ENCODE peak calls at places on chromosomes 12 and 14, in six cellular contexts. Z, U, M, J, H and L are unnamed samples.

GRCh38 chr14:35911097-35911496 is 85.0 kb downstream of the BRMS1L start:
- DNase-seq in J (no peak), U (no peak), H (no peak), Z (no peak), M (no peak), L (no peak)

GRCh38 chr12:873954-874353 is 75.5 kb downstream of the RAD52 start:
- DNase-seq in Z (no peak), M (no peak), H (no peak), J (no peak), U (no peak), L (no peak)

GRCh38 chr12:128510527-128510926 is 243.6 kb downstream of the TMEM132C start:
- DNase-seq in Z (no peak), J (no peak), H (no peak), U (no peak), M (no peak), L (no peak)

GRCh38 chr14:50432131-50432530 is 35.5 kb upstream of the CDKL1 start:
- DNase-seq in Z (no peak), U (no peak), M (no peak), J (no peak), H (no peak), L (no peak)

GRCh38 chr14:65604535-65604934 is 192.0 kb downstream of the FUT8 start:
- DNase-seq in H (no peak), M (no peak), Z (no peak), J (no peak), U (no peak), L (no peak)

GRCh38 chr14:75238728-75239455 is 39.7 kb upstream of the FOS start:
- DNase-seq in U (no peak), M (no peak), Z (no peak), H (no peak), J (no peak), L (no peak)

GRCh38 chr12:115660211-115660805 is 617.2 kb downstream of the MED13L start:
- DNase-seq in J (no peak), H (no peak), M (no peak), U (no peak), Z (no peak), L (no peak)

GRCh38 chr12:99260597-99260996 is 387.0 kb upstream of the GARIN6 start:
- DNase-seq in H (no peak), Z (no peak), M (no peak), J (no peak), U (no peak), L (no peak)

GRCh38 chr12:29350080-29350479 is 30.9 kb downstream of the ERGIC2 start:
- DNase-seq in Z (no peak), U (no peak), J (no peak), M (no peak), H (no peak), L (no peak)

GRCh38 chr12:49707127-49707811 is at the start of gene FMNL3:
- DNase-seq in U (no peak), Z (peak; percentile 99), H (peak; percentile 99), J (peak; percentile 96), M (peak; percentile 93), L (peak; percentile 100)

GRCh38 chr14:104885031-104885972 is 20.2 kb downstream of the CEP170B start:
- DNase-seq in Z (no peak), J (no peak), H (no peak), U (no peak), M (no peak), L (no peak)

GRCh38 chr12:34363050-34363673 is 340.9 kb downstream of the ALG10 start:
- DNase-seq in J (no peak), Z (no peak), H (no peak), M (no peak), U (no peak), L (no peak)

GRCh38 chr12:1517007-1517406 is 77.4 kb downstream of the FBXL14 start:
- DNase-seq in H (no peak), U (no peak), Z (peak; percentile 67), J (no peak), M (no peak), L (peak; percentile 60)

GRCh38 chr14:71143391-71144290 is 236.4 kb downstream of the PCNX1 start:
- DNase-seq in U (no peak), H (no peak), Z (no peak), M (no peak), J (peak; percentile 56), L (no peak)

GRCh38 chr14:103867523-103867953 is 20.2 kb upstream of the PPP1R13B start:
- DNase-seq in J (no peak), H (no peak), Z (no peak), U (no peak), M (no peak), L (no peak)

GRCh38 chr14:23660290-23661226 is 24.4 kb downstream of the DHRS2 start:
- DNase-seq in H (peak; percentile 71), M (no peak), U (peak; percentile 89), J (no peak), Z (no peak), L (no peak)

GRCh38 chr12:50598321-50598862 is 93.6 kb downstream of the DIP2B start:
- DNase-seq in Z (no peak), H (no peak), J (no peak), M (no peak), U (no peak), L (no peak)

GRCh38 chr12:11969437-11970154 is 101.1 kb upstream of the BCL2L14 start:
- DNase-seq in H (peak; percentile 89), Z (no peak), U (no peak), M (no peak), J (no peak), L (no peak)

GRCh38 chr12:22978962-22979361 is 354.0 kb downstream of the ETNK1 start:
- DNase-seq in J (no peak), H (no peak), M (no peak), U (no peak), Z (no peak), L (no peak)

GRCh38 chr14:65359503-65359902 is 53.0 kb upstream of the FUT8 start:
- DNase-seq in M (no peak), Z (no peak), H (no peak), J (no peak), U (no peak), L (no peak)

GRCh38 chr12:131057722-131058515 is 104.2 kb downstream of the ADGRD1 start:
- DNase-seq in M (no peak), H (no peak), Z (no peak), J (no peak), U (no peak), L (no peak)

GRCh38 chr12:27096420-27096819 is 14.0 kb upstream of the C12orf71 start:
- DNase-seq in J (no peak), Z (no peak), M (no peak), H (no peak), U (no peak), L (no peak)

GRCh38 chr12:40099423-40099853 is 6.4 kb downstream of the SLC2A13 start:
- DNase-seq in H (no peak), M (no peak), J (no peak), Z (no peak), U (no peak), L (no peak)

GRCh38 chr12:55681142-55682077 is 26.3 kb downstream of the ITGA7 start:
- DNase-seq in J (peak; percentile 61), U (no peak), Z (peak; percentile 38), M (no peak), H (no peak), L (peak; percentile 61)

GRCh38 chr12:123148223-123148622 is 2.7 kb downstream of the PITPNM2 start:
- DNase-seq in M (no peak), U (no peak), H (no peak), J (no peak), Z (no peak), L (no peak)

GRCh38 chr12:110809149-110809548 is 37.6 kb upstream of the CCDC63 start:
- DNase-seq in H (no peak), U (no peak), Z (no peak), J (no peak), M (no peak), L (no peak)

GRCh38 chr12:43370299-43370698 is 181.7 kb downstream of the ADAMTS20 start:
- DNase-seq in U (no peak), J (no peak), M (no peak), H (no peak), Z (no peak), L (no peak)

GRCh38 chr14:33964599-33965317 is 13.9 kb upstream of the EGLN3 start:
- DNase-seq in J (no peak), U (no peak), Z (no peak), M (no peak), H (no peak), L (no peak)
- TF ChIP-seq CTCF in J (no peak), U (no peak), Z (no peak), M (no peak), H (no peak), L (no peak)

GRCh38 chr14:60164404-60164716 is 838 bp downstream of the DHRS7 start:
- DNase-seq in U (no peak), M (no peak), H (no peak), Z (no peak), J (no peak), L (no peak)

GRCh38 chr14:60166144-60166543 is 946 bp upstream of the DHRS7 start:
- DNase-seq in J (no peak), U (no peak), H (peak; percentile 42), M (no peak), Z (no peak), L (no peak)

GRCh38 chr14:60164717-60165546 is at the start of gene DHRS7:
- DNase-seq in U (no peak), Z (peak; percentile 82), M (peak; percentile 55), H (peak; percentile 90), J (peak; percentile 85), L (peak; percentile 87)

GRCh38 chr14:60163741-60164140 is 1.5 kb downstream of the DHRS7 start:
- DNase-seq in M (no peak), H (no peak), Z (no peak), U (no peak), J (no peak), L (no peak)

GRCh38 chr14:60165547-60165876 is 314 bp upstream of the DHRS7 start:
- DNase-seq in Z (no peak), U (no peak), M (no peak), J (no peak), H (no peak), L (no peak)
- TF ChIP-seq CTCF in Z (no peak), U (peak; percentile 36), M (no peak), J (no peak), H (no peak), L (no peak)

DNA sequence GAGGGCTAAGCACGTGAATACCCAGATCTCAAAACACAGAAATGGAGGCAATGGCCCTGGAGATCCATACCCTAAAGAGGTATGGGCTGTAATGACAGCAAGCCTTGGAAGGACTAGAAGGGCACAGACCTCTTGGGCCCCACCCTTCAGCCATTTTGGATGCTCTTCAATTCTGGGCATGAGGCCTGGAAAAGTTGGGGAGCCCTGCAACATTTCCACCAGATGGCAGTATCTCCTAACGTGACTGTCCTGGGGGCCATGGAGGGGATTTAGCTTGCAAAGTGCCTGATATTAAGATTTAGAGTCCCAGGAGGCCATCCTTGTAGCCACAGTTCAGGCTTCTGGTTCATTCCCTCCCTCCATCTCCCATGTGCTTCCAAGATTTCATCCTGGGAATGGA is 30.2 kb downstream of the KCNA5 start:
- DNase-seq in Z (no peak), H (peak; percentile 24), U (no peak), M (no peak), J (no peak), L (peak; percentile 28)
- TF ChIP-seq CTCF in Z (no peak), H (peak; percentile 23), U (no peak), M (peak; percentile 20), J (no peak), L (no peak)

DNA sequence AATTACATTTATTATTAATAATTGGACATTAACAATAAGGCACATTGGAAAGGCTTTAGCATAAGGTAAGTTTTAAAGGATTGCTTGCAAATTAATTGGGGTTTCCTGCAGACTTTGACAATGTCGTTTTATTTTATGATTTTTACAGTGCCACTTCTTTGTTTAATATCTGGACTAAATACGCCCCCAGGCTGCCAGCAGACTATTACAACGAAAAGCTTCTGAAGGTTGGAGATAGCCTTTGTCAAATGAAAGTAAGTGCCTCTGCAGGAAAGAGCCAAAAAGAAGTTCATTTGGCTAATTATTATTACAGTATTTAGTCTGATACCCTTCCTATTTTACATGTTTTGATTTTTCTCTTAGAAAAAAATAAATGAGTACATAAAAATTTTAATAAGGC is 11.3 kb downstream of the CFAP54 start:
- DNase-seq in H (peak; percentile 33), U (no peak), J (no peak), M (no peak), Z (no peak), L (no peak)
- TF ChIP-seq CTCF in H (no peak), U (no peak), J (no peak), M (no peak), Z (no peak), L (no peak)